ENCODE peak calls at places on chromosomes 2 and 18, in six cellular contexts. H, G, E, R, L and J are unnamed samples.

GRCh38 chr2:206154197-206154596 is 5.0 kb downstream of the NDUFS1 start:
- DNase-seq in H (no peak), G (peak), E (no peak), R (no peak), L (no peak), J (peak)

GRCh38 chr2:204853905-204854304 is 308.6 kb downstream of the PARD3B start:
- DNase-seq in H (no peak), G (no peak), E (no peak), R (no peak), L (no peak), J (no peak)

GRCh38 chr2:236702693-236703092 is 133.1 kb downstream of the ACKR3 start:
- DNase-seq in H (no peak), G (no peak), E (no peak), R (no peak), L (no peak), J (no peak)

GRCh38 chr2:165833156-165833555 is 39.1 kb upstream of the GALNT3 start:
- DNase-seq in H (no peak), G (no peak), E (no peak), R (peak), L (peak), J (no peak)

GRCh38 chr18:23825978-23826405 is 136.7 kb downstream of the LAMA3 start:
- DNase-seq in H (peak), G (no peak), E (no peak), R (peak), L (peak), J (no peak)

GRCh38 chr2:23269747-23270146 is 115.2 kb upstream of the KLHL29 start:
- DNase-seq in H (no peak), G (no peak), E (no peak), R (no peak), L (no peak), J (no peak)

GRCh38 chr2:99851091-99851490 is 291.3 kb downstream of the AFF3 start:
- DNase-seq in H (no peak), G (no peak), E (no peak), R (no peak), L (no peak), J (no peak)

GRCh38 chr2:63763336-63764056 is 78.2 kb upstream of the UGP2 start:
- DNase-seq in H (no peak), G (no peak), E (no peak), R (no peak), L (no peak), J (no peak)

GRCh38 chr2:70767094-70767698 is 804 bp downstream of the ADD2 start:
- DNase-seq in H (no peak), G (no peak), E (no peak), R (no peak), L (no peak), J (no peak)